ENCODE peak calls at places on chromosome 22, in ten cellular contexts. S, M, P, E, Y, Z, G, X, I and K are unnamed samples.

GRCh38 chr22:40346178-40347064 is at the start of gene ADSL:
- DNase-seq in S (peak), M (peak), P (peak), E (peak), Y (peak), Z (peak), G (peak), X (peak), I (peak), K (peak)

GRCh38 chr22:39999144-39999757 is 4.5 kb downstream of the FAM83F start:
- DNase-seq in S (peak), M (no peak), P (no peak), E (peak), Y (peak), Z (no peak), G (no peak), X (peak), I (no peak), K (no peak)

GRCh38 chr22:43110444-43110926 is at the start of gene BIK:
- DNase-seq in S (no peak), M (peak), P (no peak), E (peak), Y (peak), Z (no peak), G (peak), X (no peak), I (peak), K (peak)

GRCh38 chr22:23306438-23306921 is 126.2 kb downstream of the BCR start:
- DNase-seq in S (peak), M (no peak), P (no peak), E (peak), Y (peak), Z (peak), G (no peak), X (peak), I (peak), K (no peak)

GRCh38 chr22:25197335-25197734 is 2.3 kb upstream of the CRYBB3 start:
- DNase-seq in S (no peak), M (no peak), P (no peak), E (no peak), Y (no peak), Z (no peak), G (no peak), X (no peak), I (no peak), K (no peak)

GRCh38 chr22:43060213-43060612 is 29.0 kb downstream of the TTLL1 start:
- DNase-seq in S (no peak), M (peak), P (no peak), E (peak), Y (peak), Z (no peak), G (peak), X (no peak), I (peak), K (peak)

GRCh38 chr22:42366815-42367581 is 65.2 kb downstream of the NFAM1 start:
- DNase-seq in S (no peak), M (no peak), P (no peak), E (no peak), Y (no peak), Z (no peak), G (no peak), X (no peak), I (no peak), K (no peak)

GRCh38 chr22:48576333-48577013 is 1251.2 kb downstream of the BRD1 start:
- DNase-seq in S (no peak), M (no peak), P (no peak), E (no peak), Y (no peak), Z (no peak), G (no peak), X (peak), I (peak), K (no peak)

GRCh38 chr22:48436201-48436931 is 1391.3 kb downstream of the BRD1 start:
- DNase-seq in S (no peak), M (no peak), P (no peak), E (no peak), Y (no peak), Z (no peak), G (no peak), X (no peak), I (no peak), K (no peak)

GRCh38 chr22:20523118-20523983 is 15.9 kb downstream of the MED15 start:
- DNase-seq in S (peak), M (no peak), P (no peak), E (peak), Y (peak), Z (no peak), G (no peak), X (peak), I (peak), K (peak)

GRCh38 chr22:28909375-28909774 is 26.0 kb downstream of the ZNRF3 start:
- DNase-seq in S (peak), M (peak), P (no peak), E (peak), Y (no peak), Z (no peak), G (no peak), X (peak), I (no peak), K (peak)

GRCh38 chr22:17237031-17237668 is 17.9 kb upstream of the ADA2 start:
- DNase-seq in S (no peak), M (peak), P (no peak), E (no peak), Y (no peak), Z (no peak), G (peak), X (no peak), I (peak), K (peak)

GRCh38 chr22:41181349-41182241 is 23.5 kb upstream of the L3MBTL2 start:
- DNase-seq in S (peak), M (no peak), P (no peak), E (peak), Y (peak), Z (no peak), G (no peak), X (peak), I (no peak), K (no peak)

GRCh38 chr22:20615021-20615420 is 107.6 kb downstream of the MED15 start:
- DNase-seq in S (no peak), M (no peak), P (no peak), E (no peak), Y (no peak), Z (no peak), G (no peak), X (no peak), I (no peak), K (no peak)

GRCh38 chr22:27857441-27857840 is 55.9 kb upstream of the MN1 start:
- DNase-seq in S (peak), M (no peak), P (no peak), E (no peak), Y (no peak), Z (no peak), G (no peak), X (peak), I (no peak), K (no peak)

GRCh38 chr22:48186121-48186790 is 1423.8 kb downstream of the TBC1D22A start:
- DNase-seq in S (no peak), M (no peak), P (no peak), E (no peak), Y (no peak), Z (peak), G (no peak), X (no peak), I (no peak), K (no peak)

GRCh38 chr22:38843716-38844660 is at the start of gene NPTXR:
- DNase-seq in S (peak), M (no peak), P (no peak), E (peak), Y (no peak), Z (no peak), G (peak), X (peak), I (peak), K (no peak)

GRCh38 chr22:21612858-21613257 is 17.0 kb downstream of the YDJC start:
- DNase-seq in S (no peak), M (no peak), P (no peak), E (no peak), Y (no peak), Z (no peak), G (no peak), X (no peak), I (no peak), K (no peak)

GRCh38 chr22:24068377-24068680 is 57.2 kb downstream of the CABIN1 start:
- DNase-seq in S (no peak), M (no peak), P (no peak), E (no peak), Y (no peak), Z (no peak), G (no peak), X (no peak), I (no peak), K (no peak)

GRCh38 chr22:27875951-27876350 is 43.1 kb downstream of the PITPNB start:
- DNase-seq in S (no peak), M (no peak), P (no peak), E (no peak), Y (no peak), Z (no peak), G (no peak), X (no peak), I (no peak), K (peak)

GRCh38 chr22:47376901-47377520 is 614.6 kb downstream of the TBC1D22A start:
- DNase-seq in S (no peak), M (no peak), P (no peak), E (no peak), Y (no peak), Z (no peak), G (no peak), X (no peak), I (peak), K (no peak)

GRCh38 chr22:37804886-37805857 is 2.6 kb upstream of the GCAT start:
- DNase-seq in S (peak), M (peak), P (peak), E (peak), Y (peak), Z (peak), G (peak), X (peak), I (peak), K (peak)

GRCh38 chr22:38228873-38229740 is 27.3 kb downstream of the MAFF start:
- DNase-seq in S (peak), M (no peak), P (peak), E (peak), Y (peak), Z (no peak), G (no peak), X (peak), I (no peak), K (no peak)

GRCh38 chr22:48651036-48651890 is 1176.4 kb downstream of the BRD1 start:
- DNase-seq in S (no peak), M (no peak), P (peak), E (no peak), Y (no peak), Z (no peak), G (no peak), X (no peak), I (no peak), K (no peak)

GRCh38 chr22:24925586-24926427 is 20.7 kb downstream of the LHFPL7 start:
- DNase-seq in S (no peak), M (no peak), P (no peak), E (peak), Y (no peak), Z (no peak), G (no peak), X (no peak), I (no peak), K (no peak)

GRCh38 chr22:45757068-45757467 is 85.4 kb downstream of the ATXN10 start:
- DNase-seq in S (peak), M (no peak), P (no peak), E (peak), Y (no peak), Z (no peak), G (no peak), X (peak), I (no peak), K (no peak)

GRCh38 chr22:50733521-50734342 is 4.3 kb upstream of the ACR start:
- DNase-seq in S (peak), M (no peak), P (no peak), E (peak), Y (no peak), Z (no peak), G (no peak), X (peak), I (peak), K (no peak)

GRCh38 chr22:41915035-41915782 is at the start of gene SHISA8:
- DNase-seq in S (peak), M (peak), P (no peak), E (peak), Y (no peak), Z (no peak), G (peak), X (peak), I (no peak), K (peak)

GRCh38 chr22:19499236-19499879 is 19.6 kb downstream of the CDC45 start:
- DNase-seq in S (no peak), M (no peak), P (no peak), E (no peak), Y (no peak), Z (no peak), G (no peak), X (no peak), I (no peak), K (no peak)
- TF ChIP-seq CTCF in S (no peak), M (no peak), P (no peak), E (no peak), Y (no peak), Z (no peak), G (no peak), X (no peak), I (no peak), K (no peak)

DNA sequence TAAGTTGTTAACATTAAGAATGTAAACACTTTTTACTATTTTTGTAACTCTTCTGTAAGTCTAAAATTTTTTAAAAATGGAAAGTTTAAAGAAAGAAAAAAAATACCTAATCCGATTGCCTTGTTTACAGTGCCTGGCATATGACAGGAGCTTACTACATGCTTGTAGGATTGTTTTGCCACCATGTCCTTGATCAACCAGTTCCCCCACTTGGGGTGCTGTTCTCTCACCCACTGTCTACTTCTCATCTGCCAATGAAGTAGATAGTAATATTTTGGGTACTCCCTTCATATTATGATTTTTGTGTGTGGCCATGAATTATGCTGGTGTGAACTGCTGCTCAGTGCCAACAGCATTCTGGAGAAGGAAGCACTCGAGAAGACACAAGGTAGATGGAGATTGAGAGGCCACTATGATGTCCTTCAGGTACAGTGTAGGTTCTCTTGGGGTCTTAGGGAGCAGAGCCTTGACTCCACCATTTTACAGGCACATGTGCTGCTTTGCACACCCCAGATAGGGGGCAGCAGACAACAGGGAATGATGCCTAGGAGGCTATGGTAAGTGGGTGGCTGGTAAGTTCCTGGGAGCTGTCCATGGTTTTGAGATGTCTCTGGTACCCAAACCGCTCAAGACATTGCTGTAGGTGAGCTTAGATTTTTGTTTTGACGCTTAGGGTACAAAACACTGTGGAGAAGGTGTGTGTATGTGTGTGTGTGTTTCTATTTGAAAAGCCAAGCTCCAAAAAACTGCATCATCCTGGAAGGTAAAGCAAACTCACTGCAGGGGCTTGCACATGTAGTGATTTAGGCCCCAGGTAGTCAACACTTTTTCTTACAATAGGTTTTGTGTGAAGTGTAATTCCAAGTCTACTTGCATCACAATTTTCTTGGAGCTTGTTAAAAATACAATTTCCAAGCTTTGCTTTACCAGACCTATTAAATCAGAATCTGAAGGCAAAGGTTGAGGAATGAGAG is 494.5 kb upstream of the LARGE1 start:
- DNase-seq in S (no peak), M (peak), P (peak), E (peak), Y (no peak), Z (no peak), G (no peak), X (peak), I (no peak), K (peak)
- TF ChIP-seq CTCF in S (no peak), M (peak), P (no peak), E (no peak), Y (no peak), Z (peak), G (no peak), X (no peak), I (peak), K (peak)

DNA sequence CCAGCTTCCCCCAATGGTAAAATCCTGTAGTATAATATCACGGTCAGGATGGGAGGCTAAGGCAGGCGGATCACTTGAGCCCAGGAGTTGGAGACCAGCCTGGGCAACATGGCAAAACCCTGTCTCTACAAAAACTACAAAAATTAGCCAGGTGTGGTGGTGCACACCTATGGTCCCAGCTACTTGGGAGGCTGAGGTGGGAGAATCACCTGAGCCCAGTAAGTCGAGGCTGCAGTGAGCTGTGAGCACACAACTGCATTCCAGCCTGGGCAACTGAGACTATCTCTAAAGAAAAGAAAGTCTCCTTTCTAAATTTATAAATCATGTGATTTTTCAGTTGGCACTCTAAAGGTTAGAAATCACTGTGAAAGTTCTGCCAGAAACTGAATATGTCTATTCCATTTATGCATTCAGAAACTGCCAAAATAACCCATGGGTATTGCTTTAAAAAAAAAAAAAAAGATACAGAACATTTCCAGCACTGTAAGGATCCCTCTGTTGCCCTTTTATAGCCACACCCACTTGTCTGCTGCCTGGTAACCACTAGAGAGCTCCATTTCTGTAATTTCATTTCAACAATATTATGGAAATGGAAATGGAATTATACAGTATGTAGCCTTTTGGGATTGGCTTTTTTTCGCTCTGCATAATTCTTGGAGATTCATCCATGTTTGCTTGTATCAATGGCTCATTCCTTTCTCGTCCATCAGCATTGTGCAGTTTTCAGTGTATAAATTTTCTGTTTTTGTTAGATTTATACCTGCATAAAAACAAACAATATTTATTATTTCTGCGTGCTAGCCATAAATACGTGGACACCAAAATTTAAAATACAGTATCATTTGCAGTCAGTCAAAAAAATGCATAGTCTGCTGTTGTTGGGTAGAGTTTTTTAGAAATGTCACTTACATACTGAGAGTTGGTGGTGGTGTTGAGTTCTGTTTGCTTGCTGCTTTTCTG is 9.4 kb downstream of the CDC45 start:
- DNase-seq in S (peak), M (no peak), P (no peak), E (peak), Y (peak), Z (no peak), G (no peak), X (no peak), I (no peak), K (no peak)
- TF ChIP-seq CTCF in S (peak), M (no peak), P (no peak), E (peak), Y (peak), Z (no peak), G (no peak), X (peak), I (no peak), K (no peak)

DNA sequence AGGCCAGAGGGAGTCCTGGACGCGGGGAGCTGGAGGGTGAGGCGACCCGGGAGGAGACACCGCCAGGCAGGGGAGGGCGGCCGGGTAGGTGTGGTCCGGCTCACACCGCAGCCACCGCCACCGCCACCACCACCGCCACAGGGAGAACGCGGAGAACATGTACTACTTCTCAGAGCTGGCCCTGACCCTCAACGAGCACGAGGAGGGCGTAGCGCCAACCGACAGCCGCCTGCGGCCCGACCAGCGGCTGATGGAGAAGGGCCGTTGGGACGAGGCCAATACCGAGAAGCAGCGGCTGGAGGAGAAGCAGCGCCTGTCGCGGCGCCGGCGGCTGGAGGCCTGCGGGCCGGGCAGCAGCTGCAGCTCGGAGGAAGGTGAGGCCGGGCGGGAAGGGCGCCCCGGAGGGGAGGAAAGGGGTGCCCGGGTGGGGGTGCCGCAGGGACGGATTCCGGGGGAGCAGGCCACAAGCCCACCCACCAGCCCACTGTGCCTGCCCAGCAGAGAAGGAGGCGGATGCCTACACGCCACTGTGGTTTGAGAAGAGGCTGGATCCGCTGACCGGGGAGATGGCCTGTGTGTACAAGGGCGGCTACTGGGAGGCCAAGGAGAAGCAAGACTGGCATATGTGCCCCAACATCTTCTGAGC is 62.8 kb downstream of the MORC2 start:
- DNase-seq in S (no peak), M (no peak), P (no peak), E (no peak), Y (no peak), Z (no peak), G (no peak), X (no peak), I (no peak), K (no peak)
- TF ChIP-seq CTCF in S (no peak), M (no peak), P (no peak), E (no peak), Y (no peak), Z (no peak), G (no peak), X (no peak), I (no peak), K (no peak)

GRCh38 chr22:26642465-26643367 is 14.7 kb upstream of the MIAT start:
- DNase-seq in S (no peak), M (peak), P (no peak), E (peak), Y (no peak), Z (no peak), G (peak), X (peak), I (peak), K (peak)
- TF ChIP-seq CTCF in S (no peak), M (peak), P (no peak), E (peak), Y (no peak), Z (no peak), G (peak), X (no peak), I (no peak), K (peak)

DNA sequence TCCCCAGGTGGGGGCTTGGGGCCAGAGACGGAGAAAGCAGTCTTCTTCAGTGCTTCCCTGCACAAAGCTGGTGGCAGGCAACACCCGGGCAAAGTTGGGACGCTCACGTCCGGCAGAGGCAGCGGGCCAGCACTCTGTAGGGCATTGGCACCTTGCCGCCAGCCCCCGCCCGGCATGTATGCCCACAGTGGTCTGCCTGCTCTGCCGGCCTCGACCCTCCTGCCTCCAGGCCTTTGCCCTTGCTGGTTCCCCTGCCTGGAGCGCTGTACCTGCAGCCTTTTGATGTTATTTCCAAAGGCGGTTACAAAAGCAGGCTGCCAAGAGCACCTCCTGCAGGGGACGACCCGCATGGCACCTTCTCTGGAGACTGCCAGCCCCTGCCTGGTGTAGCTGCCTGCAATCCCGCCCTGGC is 56.5 kb upstream of the SHISAL1 start:
- DNase-seq in S (no peak), M (no peak), P (no peak), E (no peak), Y (no peak), Z (no peak), G (no peak), X (no peak), I (peak), K (peak)
- TF ChIP-seq CTCF in S (peak), M (no peak), P (no peak), E (peak), Y (no peak), Z (no peak), G (no peak), X (no peak), I (no peak), K (no peak)